ENCODE peak calls at places on chromosome 20, in nine cellular contexts. D is CD8-positive, alpha-beta memory T cell; C is PC-3; M is CD4-positive, alpha-beta memory T cell; E is upper lobe of right lung; H is stomach; X is transverse colon; P is GM23248; B is fibroblast of lung. U is an unnamed sample.

GRCh38 chr20:34110025-34111013 is 1.7 kb downstream of the EIF2S2 start:
- DNase-seq in D (no peak), C (no peak), M (peak; percentile 27), E (no peak), H (no peak), X (no peak), P (peak; percentile 38), B (peak; percentile 31), U (peak; percentile 46)

GRCh38 chr20:62200491-62201172 is 17.8 kb downstream of the MTG2 start:
- DNase-seq in D (no peak), C (no peak), M (no peak), E (no peak), H (no peak), X (no peak), P (no peak), B (no peak), U (no peak)

GRCh38 chr20:50464026-50464724 is 46.0 kb upstream of the PTPN1 start:
- DNase-seq in D (peak; percentile 57), C (peak; percentile 76), M (peak; percentile 63), E (peak; percentile 78), H (peak; percentile 58), X (peak; percentile 58), P (peak; percentile 75), B (peak; percentile 65), U (peak; percentile 51)

GRCh38 chr20:58366016-58366415 is 23.0 kb upstream of the VAPB start:
- DNase-seq in D (no peak), C (no peak), M (no peak), E (no peak), H (no peak), X (no peak), P (no peak), B (no peak), U (no peak)

GRCh38 chr20:44827401-44827800 is 17.1 kb upstream of the RIMS4 start:
- DNase-seq in D (no peak), C (no peak), M (no peak), E (no peak), H (no peak), X (no peak), P (no peak), B (no peak), U (no peak)

GRCh38 chr20:31630187-31630790 is 7.4 kb upstream of the COX4I2 start:
- DNase-seq in D (no peak), C (no peak), M (no peak), E (no peak), H (peak; percentile 91), X (no peak), P (no peak), B (peak; percentile 40), U (no peak)

GRCh38 chr20:54172856-54173652 is 732 bp downstream of the CYP24A1 start:
- DNase-seq in D (no peak), C (no peak), M (no peak), E (no peak), H (no peak), X (no peak), P (peak; percentile 33), B (peak; percentile 10), U (no peak)

GRCh38 chr20:38275815-38276550 is 15.4 kb upstream of the KIAA1755 start:
- DNase-seq in D (no peak), C (peak; percentile 92), M (no peak), E (no peak), H (no peak), X (no peak), P (peak; percentile 83), B (peak; percentile 88), U (no peak)

GRCh38 chr20:44973053-44973452 is 6.7 kb downstream of the STK4 start:
- DNase-seq in D (no peak), C (peak; percentile 80), M (no peak), E (no peak), H (no peak), X (no peak), P (peak; percentile 44), B (no peak), U (no peak)

GRCh38 chr20:43516251-43516824 is 8.8 kb downstream of the L3MBTL1 start:
- DNase-seq in D (no peak), C (no peak), M (no peak), E (no peak), H (no peak), X (no peak), P (peak; percentile 21), B (no peak), U (no peak)

GRCh38 chr20:40941023-40941655 is 87.5 kb upstream of the TOP1 start:
- DNase-seq in D (no peak), C (no peak), M (no peak), E (no peak), H (no peak), X (no peak), P (no peak), B (no peak), U (no peak)

GRCh38 chr20:34525342-34525708 is 9.1 kb downstream of the DYNLRB1 start:
- DNase-seq in D (no peak), C (no peak), M (no peak), E (no peak), H (no peak), X (no peak), P (no peak), B (no peak), U (no peak)

GRCh38 chr20:18679020-18679419 is 91.2 kb downstream of the DTD1 start:
- DNase-seq in D (no peak), C (no peak), M (peak; percentile 15), E (no peak), H (peak; percentile 43), X (no peak), P (peak; percentile 4), B (peak; percentile 28), U (peak; percentile 79)

GRCh38 chr20:4697189-4697873 is 24.4 kb upstream of the PRND start:
- DNase-seq in D (no peak), C (no peak), M (no peak), E (no peak), H (no peak), X (no peak), P (no peak), B (no peak), U (no peak)

GRCh38 chr20:49846206-49846807 is 33.7 kb downstream of the SLC9A8 start:
- DNase-seq in D (peak; percentile 57), C (peak; percentile 85), M (peak; percentile 61), E (no peak), H (peak; percentile 46), X (peak; percentile 46), P (peak; percentile 80), B (peak; percentile 64), U (peak; percentile 75)

GRCh38 chr20:36116813-36117441 is 37.6 kb upstream of the EPB41L1 start:
- DNase-seq in D (no peak), C (peak; percentile 43), M (no peak), E (no peak), H (no peak), X (no peak), P (peak; percentile 92), B (peak; percentile 35), U (no peak)

GRCh38 chr20:63578224-63579016 is 4.4 kb upstream of the HELZ2 start:
- DNase-seq in D (no peak), C (no peak), M (no peak), E (no peak), H (no peak), X (no peak), P (no peak), B (no peak), U (no peak)

GRCh38 chr20:63574156-63574828 is at the start of gene HELZ2:
- DNase-seq in D (peak; percentile 40), C (peak; percentile 58), M (peak; percentile 63), E (peak; percentile 89), H (peak; percentile 87), X (peak; percentile 88), P (peak; percentile 90), B (peak; percentile 47), U (peak; percentile 82)

GRCh38 chr20:63577317-63577894 is 3.4 kb upstream of the HELZ2 start:
- DNase-seq in D (no peak), C (no peak), M (no peak), E (no peak), H (peak; percentile 89), X (peak; percentile 64), P (no peak), B (no peak), U (peak; percentile 74)

GRCh38 chr20:63574829-63575720 is 1.0 kb upstream of the HELZ2 start:
- DNase-seq in D (no peak), C (no peak), M (no peak), E (no peak), H (no peak), X (no peak), P (peak; percentile 66), B (peak; percentile 38), U (no peak)

GRCh38 chr20:63576311-63576710 is 2.3 kb upstream of the HELZ2 start:
- DNase-seq in D (no peak), C (no peak), M (no peak), E (no peak), H (no peak), X (no peak), P (peak; percentile 32), B (no peak), U (no peak)
- H3K27ac ChIP-seq in D (no peak overlapping the region), C (no peak overlapping the region), M (no peak overlapping the region), E (no peak overlapping the region), H (no peak overlapping the region), X (no peak overlapping the region), P (no peak overlapping the region), B (no peak overlapping the region), U (no peak overlapping the region)

GRCh38 chr20:3661060-3661820 is 2.0 kb downstream of the GFRA4 start:
- DNase-seq in D (no peak), C (no peak), M (no peak), E (peak; percentile 61), H (no peak), X (no peak), P (peak; percentile 14), B (no peak), U (no peak)
- H3K4me3 ChIP-seq in D (no peak overlapping the region), C (no peak overlapping the region), M (no peak overlapping the region), E (no peak overlapping the region), H (peak overlapping the region; percentile 29), X (no peak overlapping the region), P (peak overlapping the region; percentile 21), B (no peak overlapping the region), U (no peak overlapping the region)

DNA sequence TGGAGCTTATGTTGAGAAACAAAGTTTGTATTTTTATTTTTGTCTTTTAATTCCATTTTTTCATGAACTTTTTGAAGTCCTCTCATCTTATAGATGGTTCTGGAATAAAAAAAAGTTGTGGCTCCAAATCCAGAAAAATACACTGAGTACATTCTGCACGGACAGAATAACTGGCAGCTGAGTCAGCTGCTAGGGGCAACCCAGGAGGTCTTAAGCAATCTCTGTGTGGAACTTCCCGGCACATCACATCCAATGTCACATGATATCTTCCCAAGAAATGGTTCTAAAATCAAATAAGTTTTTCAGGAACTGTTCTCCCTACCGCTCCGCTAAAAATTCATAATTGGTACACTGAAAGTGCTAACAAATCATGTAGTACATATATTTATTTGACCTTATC is 29.8 kb downstream of the SLC13A3 start:
- DNase-seq in D (no peak), C (no peak), M (no peak), E (no peak), H (no peak), X (no peak), P (peak; percentile 47), B (peak; percentile 83), U (no peak)
- H3K4me1 ChIP-seq in D (no peaks in the 10 kb centered on the region), C (no peaks in the 10 kb centered on the region), M (no peaks in the 10 kb centered on the region), E (no peaks in the 10 kb centered on the region), H (no peaks in the 10 kb centered on the region), X (no peaks in the 10 kb centered on the region), P (no peaks in the 10 kb centered on the region), B (no peaks in the 10 kb centered on the region), U (no peaks in the 10 kb centered on the region)

DNA sequence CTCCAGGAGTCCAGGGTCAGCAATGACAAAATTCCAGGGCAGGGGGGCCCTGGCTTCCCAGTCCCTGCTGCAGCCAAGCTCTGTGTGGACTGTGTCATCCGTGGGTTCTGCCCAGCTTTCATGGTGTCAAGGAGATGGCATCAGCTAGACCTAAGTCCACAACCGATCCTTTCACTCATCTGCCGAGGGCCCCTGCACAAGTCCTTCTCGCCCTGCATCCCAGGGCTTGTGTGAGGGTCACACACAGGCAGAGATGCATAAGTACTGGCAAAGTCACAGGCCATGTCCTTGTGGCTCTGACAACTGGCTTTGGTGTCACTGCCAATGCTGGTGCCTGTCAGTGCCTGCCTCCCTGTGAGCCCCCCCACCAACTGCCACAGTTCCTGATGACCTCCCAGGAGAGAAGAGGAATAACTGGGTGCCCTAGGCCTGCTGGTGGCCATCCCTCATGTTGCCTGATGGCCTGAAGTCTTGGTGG is 181.4 kb upstream of the CST7 start:
- DNase-seq in D (no peak), C (no peak), M (no peak), E (no peak), H (peak; percentile 10), X (no peak), P (no peak), B (no peak), U (no peak)
- H3K27ac ChIP-seq in D (no peak overlapping the region), C (no peak overlapping the region), M (no peak overlapping the region), E (no peak overlapping the region), H (no peak overlapping the region), X (no peak overlapping the region), P (no peak overlapping the region), B (no peak overlapping the region), U (no peak overlapping the region)